ENCODE peak calls at places on chromosomes 3 and 15, in six cellular contexts. A, V, L, G, Z and Y are unnamed samples.

GRCh38 chr3:131778526-131778925 is 256.3 kb downstream of the CPNE4 start:
- DNase-seq in A (no peak), V (no peak), L (no peak), G (no peak), Z (no peak), Y (no peak)

GRCh38 chr3:184099806-184100686 is 3.2 kb downstream of the HTR3E start:
- DNase-seq in A (no peak), V (no peak), L (no peak), G (no peak), Z (no peak), Y (no peak)

GRCh38 chr3:66450389-66451022 is 50.3 kb downstream of the LRIG1 start:
- DNase-seq in A (no peak), V (no peak), L (no peak), G (no peak), Z (no peak), Y (no peak)

GRCh38 chr3:153641321-153641720 is 479.3 kb downstream of the RAP2B start:
- DNase-seq in A (no peak), V (no peak), L (no peak), G (no peak), Z (no peak), Y (no peak)

GRCh38 chr15:96264351-96264798 is 66.1 kb upstream of the NR2F2 start:
- DNase-seq in A (no peak), V (no peak), L (no peak), G (no peak), Z (no peak), Y (no peak)

GRCh38 chr3:57100046-57100695 is 39.7 kb downstream of the SPATA12 start:
- DNase-seq in A (peak; percentile 75), V (peak; percentile 79), L (peak; percentile 75), G (peak; percentile 81), Z (peak; percentile 19), Y (peak; percentile 49)

GRCh38 chr3:150303776-150304175 is 104.3 kb upstream of the TSC22D2 start:
- DNase-seq in A (no peak), V (no peak), L (no peak), G (peak; percentile 32), Z (no peak), Y (no peak)

GRCh38 chr3:50274371-50275104 is 4.3 kb upstream of the LSMEM2 start:
- DNase-seq in A (peak; percentile 70), V (peak; percentile 54), L (peak; percentile 83), G (peak; percentile 49), Z (peak; percentile 54), Y (peak; percentile 68)

GRCh38 chr15:77709135-77709886 is 76.6 kb upstream of the LINGO1 start:
- DNase-seq in A (no peak), V (no peak), L (no peak), G (no peak), Z (no peak), Y (no peak)